ENCODE peak calls at places on chromosomes 6 and 20, in seven cellular contexts. K is GM23248; N is psoas muscle; D is CD8-positive, alpha-beta T cell; P is skeletal muscle cell; M is lower leg skin; S is HL-60. H is an unnamed sample.

GRCh38 chr6:25832307-25832662 is 433 bp upstream of the SLC17A1 start:
- DNase-seq in M (no peak), K (no peak), P (no peak), N (no peak), D (no peak), S (no peak), H (no peak)

GRCh38 chr6:109336221-109336955 is 45.9 kb downstream of the CD164 start:
- DNase-seq in P (no peak), N (no peak), M (no peak), D (no peak), K (peak; percentile 47), S (no peak), H (no peak)

GRCh38 chr20:63696628-63697356 is at the start of gene TNFRSF6B:
- DNase-seq in D (no peak), K (peak; percentile 47), P (no peak), N (no peak), S (no peak), M (no peak), H (no peak)

GRCh38 chr6:99458319-99458718 is 33.2 kb upstream of the PNISR start:
- DNase-seq in P (no peak), M (no peak), K (peak; percentile 55), D (no peak), S (peak; percentile 16), N (no peak), H (no peak)

GRCh38 chr6:154488276-154488627 is 22.2 kb downstream of the CNKSR3 start:
- DNase-seq in S (no peak), N (no peak), P (no peak), M (no peak), D (no peak), K (peak; percentile 60), H (no peak)

GRCh38 chr20:63520594-63520938 is at the start of gene PPDPF:
- DNase-seq in S (peak; percentile 67), K (peak; percentile 91), D (peak; percentile 85), N (peak; percentile 84), P (peak; percentile 29), M (peak; percentile 71), H (peak; percentile 85)

GRCh38 chr6:170022827-170023619 is 267.9 kb downstream of the DLL1 start:
- DNase-seq in D (no peak), K (no peak), P (no peak), N (no peak), S (no peak), M (no peak), H (no peak)

GRCh38 chr20:33392016-33392415 is 9.3 kb downstream of the CDK5RAP1 start:
- DNase-seq in M (no peak), S (no peak), N (no peak), D (no peak), K (peak; percentile 89), P (peak; percentile 39), H (no peak)

GRCh38 chr6:98384766-98385165 is 449.6 kb upstream of the POU3F2 start:
- DNase-seq in P (no peak), K (no peak), M (no peak), D (no peak), S (no peak), N (no peak), H (no peak)
- H3K4me3 ChIP-seq in P (no peak overlapping the region), K (no peak overlapping the region), M (no peak overlapping the region), D (no peak overlapping the region), S (no peak overlapping the region), N (no peak overlapping the region), H (no peak overlapping the region)

GRCh38 chr6:111041917-111042316 is 45.4 kb upstream of the SLC16A10 start:
- DNase-seq in D (no peak), P (no peak), S (no peak), M (no peak), K (no peak), N (no peak), H (no peak)

GRCh38 chr6:111033628-111034289 is 51.9 kb downstream of the RPF2 start:
- DNase-seq in D (no peak), S (no peak), K (no peak), P (no peak), N (no peak), M (no peak), H (no peak)

GRCh38 chr6:111038534-111039252 is 48.6 kb upstream of the SLC16A10 start:
- DNase-seq in P (no peak), K (no peak), M (no peak), S (no peak), N (no peak), D (no peak), H (no peak)
- H3K4me3 ChIP-seq in P (no peak overlapping the region), K (no peak overlapping the region), M (no peak overlapping the region), S (no peak overlapping the region), N (no peak overlapping the region), D (no peak overlapping the region), H (no peak overlapping the region)

GRCh38 chr20:36086767-36087166 is 67.8 kb upstream of the EPB41L1 start:
- DNase-seq in N (no peak), D (no peak), K (no peak), P (no peak), S (no peak), M (no peak), H (no peak)
- H3K4me3 ChIP-seq in N (no peak overlapping the region), D (no peak overlapping the region), K (no peak overlapping the region), P (no peak overlapping the region), S (no peak overlapping the region), M (no peak overlapping the region), H (no peak overlapping the region)

GRCh38 chr6:145772846-145773245 is 37.5 kb upstream of the EPM2A start:
- DNase-seq in S (no peak), K (no peak), M (no peak), D (no peak), P (no peak), N (no peak), H (no peak)
- H3K4me3 ChIP-seq in S (no peak overlapping the region), K (no peak overlapping the region), M (no peak overlapping the region), D (no peak overlapping the region), P (no peak overlapping the region), N (no peak overlapping the region), H (no peak overlapping the region)

GRCh38 chr6:165662041-165662491 is 975 bp downstream of the PDE10A start:
- DNase-seq in K (peak; percentile 24), S (no peak), P (no peak), N (peak; percentile 28), M (no peak), D (no peak), H (no peak)
- H3K4me3 ChIP-seq in K (peak overlapping the region; percentile 48), S (no peak overlapping the region), P (peak overlapping the region; percentile 60), N (peak overlapping the region; percentile 71), M (peak overlapping the region; percentile 39), D (no peak overlapping the region), H (peak overlapping the region; percentile 43)

GRCh38 chr20:48026981-48027592 is 241.8 kb upstream of the SULF2 start:
- DNase-seq in D (no peak), P (no peak), N (no peak), S (no peak), M (no peak), K (no peak), H (no peak)

GRCh38 chr20:48025061-48025515 is 239.8 kb upstream of the SULF2 start:
- DNase-seq in K (peak; percentile 92), N (peak; percentile 69), M (peak; percentile 54), D (no peak), S (no peak), P (peak; percentile 36), H (no peak)

GRCh38 chr20:48019940-48020339 is 234.7 kb upstream of the SULF2 start:
- DNase-seq in M (no peak), P (no peak), N (no peak), S (no peak), D (no peak), K (no peak), H (no peak)

GRCh38 chr20:48025661-48026060 is 240.4 kb upstream of the SULF2 start:
- DNase-seq in K (peak; percentile 76), N (no peak), P (no peak), D (no peak), M (no peak), S (no peak), H (no peak)
- H3K4me3 ChIP-seq in K (peak overlapping the region; percentile 51), N (no peak overlapping the region), P (no peak overlapping the region), D (no peak overlapping the region), M (no peak overlapping the region), S (no peak overlapping the region), H (no peak overlapping the region)

DNA sequence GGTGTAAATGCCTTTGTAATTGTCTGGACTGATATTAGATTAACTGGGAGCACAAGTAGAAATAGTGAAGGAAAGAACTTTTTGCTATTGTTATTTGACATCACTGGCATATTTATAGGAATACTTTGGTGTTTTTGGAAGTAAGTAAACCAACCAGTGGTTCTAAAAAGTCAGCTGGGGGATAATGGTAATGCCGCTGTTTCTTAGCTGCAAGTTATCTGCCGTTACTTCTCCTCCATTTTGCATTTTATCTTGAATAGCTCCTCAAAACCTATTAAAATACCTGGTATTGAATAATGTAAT is 3.8 kb downstream of the PTPN1 start:
- DNase-seq in P (no peak), D (no peak), S (no peak), N (no peak), M (no peak), K (no peak), H (no peak)
- H3K4me3 ChIP-seq in P (peak overlapping the region; percentile 1), D (no peak overlapping the region), S (no peak overlapping the region), N (peak overlapping the region; percentile 99), M (no peak overlapping the region), K (peak overlapping the region; percentile 91), H (no peak overlapping the region)

GRCh38 chr6:118867181-118867580 is 26.8 kb upstream of the ASF1A start:
- DNase-seq in M (no peak), D (no peak), K (no peak), S (no peak), P (no peak), N (no peak), H (no peak)

GRCh38 chr6:118862443-118862842 is 31.5 kb upstream of the ASF1A start:
- DNase-seq in K (no peak), D (no peak), M (no peak), S (no peak), N (no peak), P (no peak), H (no peak)

GRCh38 chr6:118860363-118860762 is 33.6 kb upstream of the ASF1A start:
- DNase-seq in D (no peak), K (no peak), M (no peak), N (no peak), P (no peak), S (no peak), H (no peak)

GRCh38 chr6:118860880-118861279 is 33.1 kb upstream of the ASF1A start:
- DNase-seq in S (no peak), P (no peak), K (no peak), M (no peak), N (peak; percentile 32), D (no peak), H (no peak)

GRCh38 chr6:118864330-118865166 is 29.4 kb upstream of the ASF1A start:
- DNase-seq in P (no peak), D (no peak), M (no peak), K (no peak), S (peak; percentile 7), N (no peak), H (no peak)
- H3K4me3 ChIP-seq in P (no peak overlapping the region), D (peak overlapping the region; percentile 17), M (no peak overlapping the region), K (no peak overlapping the region), S (no peak overlapping the region), N (no peak overlapping the region), H (no peak overlapping the region)

H was measured in right atrium auricular region.